ENCODE peak calls at places on chromosome 9, in nine cellular contexts. X, O, G, B, J, E, C, Y and U are unnamed samples.

GRCh38 chr9:121491111-121491510 is 8.5 kb downstream of the GGTA1 start:
- DNase-seq in G (no peak), Y (no peak), C (no peak), O (no peak), X (no peak), E (no peak), J (no peak), B (no peak), U (no peak)

GRCh38 chr9:98571643-98572042 is 137.1 kb downstream of the GABBR2 start:
- DNase-seq in X (no peak), J (no peak), G (no peak), C (no peak), B (no peak), Y (no peak), E (no peak), O (no peak), U (no peak)

GRCh38 chr9:115730845-115731244 is 422.7 kb upstream of the PAPPA start:
- DNase-seq in G (peak), E (no peak), X (no peak), J (no peak), O (no peak), B (no peak), C (no peak), Y (peak), U (peak)

GRCh38 chr9:70600479-70600878 is 186.0 kb upstream of the KLF9 start:
- DNase-seq in J (peak), X (no peak), O (peak), Y (peak), B (no peak), C (no peak), G (no peak), E (peak), U (peak)

GRCh38 chr9:126805546-126806262 is 864 bp downstream of the ZBTB43 start:
- DNase-seq in Y (peak), C (peak), G (no peak), O (no peak), X (peak), J (peak), B (no peak), E (peak), U (peak)

GRCh38 chr9:106892632-106893031 is 29.7 kb downstream of the ZNF462 start:
- DNase-seq in O (peak), J (peak), B (peak), E (peak), X (no peak), G (no peak), C (peak), Y (peak), U (peak)

GRCh38 chr9:119526703-119527102 is 157.5 kb upstream of the BRINP1 start:
- DNase-seq in J (no peak), B (no peak), C (peak), E (no peak), Y (no peak), O (no peak), G (no peak), X (no peak), U (no peak)

GRCh38 chr9:76690575-76691370 is 73.5 kb upstream of the PCA3 start:
- DNase-seq in X (no peak), B (no peak), J (no peak), G (no peak), Y (no peak), C (no peak), O (no peak), E (no peak), U (no peak)

GRCh38 chr9:27110181-27110580 is 1.2 kb downstream of the TEK start:
- DNase-seq in G (no peak), X (no peak), J (no peak), B (no peak), E (no peak), C (no peak), Y (no peak), O (no peak), U (no peak)

GRCh38 chr9:27107241-27107640 is 1.8 kb upstream of the TEK start:
- DNase-seq in C (no peak), E (no peak), X (no peak), B (no peak), G (no peak), J (no peak), Y (no peak), O (no peak), U (no peak)

GRCh38 chr9:27112235-27112634 is 3.2 kb downstream of the TEK start:
- DNase-seq in B (no peak), E (no peak), J (no peak), X (no peak), G (no peak), O (no peak), Y (no peak), C (no peak), U (no peak)

GRCh38 chr9:27108981-27109541 is at the start of gene TEK:
- DNase-seq in E (no peak), B (no peak), O (no peak), G (no peak), J (no peak), X (no peak), C (peak), Y (peak), U (no peak)

DNA sequence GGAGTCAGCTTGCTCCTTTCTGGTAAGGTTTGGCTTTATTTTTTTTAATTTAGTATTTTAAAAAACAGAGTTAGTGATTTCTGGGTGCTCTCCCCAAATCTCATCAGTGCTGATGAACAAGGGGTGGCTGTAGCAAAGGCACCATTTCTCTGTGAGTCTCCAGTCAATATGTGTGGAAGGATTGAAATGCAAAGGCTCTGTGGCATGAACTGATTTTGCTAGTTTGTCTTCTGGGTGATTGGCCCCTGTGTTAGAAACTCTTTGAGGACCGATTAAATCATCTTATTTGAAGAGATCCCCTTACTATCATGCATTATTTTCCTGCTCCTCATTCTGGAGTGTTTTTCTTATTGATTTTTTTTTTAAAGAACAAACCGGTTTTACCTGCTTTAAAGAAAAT is 596 bp downstream of the TEK start:
- DNase-seq in B (no peak), E (no peak), J (no peak), X (no peak), G (no peak), C (no peak), Y (no peak), O (no peak), U (no peak)
- H3K4me3 ChIP-seq in B (peak), E (peak), J (no peak), X (peak), G (no peak), C (no peak), Y (peak), O (peak), U (peak)

DNA sequence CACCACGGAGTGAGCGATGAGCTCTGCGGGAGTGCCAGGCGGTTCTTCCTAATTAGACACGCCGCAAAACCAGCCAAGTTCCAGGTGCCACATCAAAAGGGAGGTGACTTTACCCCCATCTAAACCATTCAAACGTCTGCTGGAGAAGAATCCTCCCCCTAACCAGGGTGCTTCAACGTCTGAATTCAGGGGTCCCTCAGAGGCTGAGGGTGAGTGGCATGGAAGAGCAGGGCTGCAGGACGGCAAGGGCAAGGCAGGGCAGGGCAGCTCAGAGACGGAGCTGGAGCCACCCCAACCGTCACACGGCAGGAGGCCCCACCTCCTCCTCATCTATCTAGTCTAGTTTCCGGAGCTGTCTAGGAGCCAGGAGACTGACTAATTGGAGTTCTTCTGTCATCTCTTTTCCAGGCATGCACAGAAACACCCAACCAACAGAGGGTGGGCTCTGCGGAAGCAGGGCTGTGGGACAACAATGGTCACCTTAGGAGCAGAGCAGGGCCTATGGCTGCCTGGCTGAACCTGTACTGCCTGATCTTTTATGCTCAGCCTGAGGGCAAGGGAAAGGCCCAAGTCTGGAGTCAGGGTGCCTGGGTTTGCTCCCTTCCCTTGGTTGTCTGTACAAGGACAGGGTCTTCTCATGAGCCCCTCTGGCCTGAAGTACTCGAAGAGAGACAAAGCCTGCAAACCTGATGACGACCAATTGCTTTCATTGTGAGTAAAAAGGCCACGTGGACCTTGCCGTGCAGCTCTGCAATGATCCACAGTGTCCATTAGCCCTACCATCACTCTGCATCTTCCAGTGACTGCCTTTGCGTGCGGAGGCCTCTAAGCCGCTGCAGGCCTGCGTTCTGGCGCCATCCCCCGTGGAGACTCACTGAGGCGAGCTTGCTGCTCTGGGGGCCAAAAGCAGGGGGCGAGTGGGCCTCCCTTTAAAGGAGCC is 81.0 kb upstream of the SLC25A51 start:
- DNase-seq in O (no peak), G (no peak), E (peak), J (no peak), B (no peak), X (peak), Y (peak), C (no peak), U (peak)
- TF ChIP-seq CTCF in O (peak), G (no peak), E (no peak), J (no peak), B (no peak), X (no peak), Y (no peak), C (no peak), U (no peak)

DNA sequence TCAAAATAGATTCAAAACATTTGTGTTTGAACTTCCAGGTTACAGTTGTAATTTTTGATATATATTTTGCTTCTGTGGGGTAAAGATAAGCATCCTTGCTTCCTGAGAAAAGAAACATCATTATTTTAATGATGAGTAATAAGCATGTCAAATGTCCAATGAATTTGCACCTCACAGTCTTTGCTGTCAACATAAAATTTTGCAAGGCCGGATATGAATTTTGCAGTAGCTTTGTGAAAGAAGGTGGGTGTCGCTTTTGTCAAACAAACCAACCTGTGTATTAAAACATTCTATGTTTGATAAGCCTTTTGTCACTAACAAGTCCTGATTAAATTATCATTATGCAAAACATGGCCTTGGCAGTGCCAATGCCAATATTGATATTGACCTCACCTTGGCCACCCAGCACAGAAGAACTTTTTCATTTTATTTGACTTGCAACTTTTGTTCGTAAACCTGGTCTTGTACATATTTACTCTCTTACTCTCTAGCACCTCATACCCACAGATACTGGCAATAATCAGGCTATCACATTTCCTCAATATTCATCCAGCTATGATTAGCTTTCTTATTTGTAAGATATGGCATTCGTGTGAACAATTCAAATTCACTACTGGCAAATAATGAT is 645.0 kb upstream of the KLF4 start:
- DNase-seq in O (no peak), G (peak), X (no peak), Y (no peak), B (no peak), E (no peak), C (no peak), J (no peak), U (no peak)
- H3K4me3 ChIP-seq in O (no peak), G (no peak), X (no peak), Y (no peak), B (no peak), E (no peak), C (no peak), J (no peak), U (no peak)

DNA sequence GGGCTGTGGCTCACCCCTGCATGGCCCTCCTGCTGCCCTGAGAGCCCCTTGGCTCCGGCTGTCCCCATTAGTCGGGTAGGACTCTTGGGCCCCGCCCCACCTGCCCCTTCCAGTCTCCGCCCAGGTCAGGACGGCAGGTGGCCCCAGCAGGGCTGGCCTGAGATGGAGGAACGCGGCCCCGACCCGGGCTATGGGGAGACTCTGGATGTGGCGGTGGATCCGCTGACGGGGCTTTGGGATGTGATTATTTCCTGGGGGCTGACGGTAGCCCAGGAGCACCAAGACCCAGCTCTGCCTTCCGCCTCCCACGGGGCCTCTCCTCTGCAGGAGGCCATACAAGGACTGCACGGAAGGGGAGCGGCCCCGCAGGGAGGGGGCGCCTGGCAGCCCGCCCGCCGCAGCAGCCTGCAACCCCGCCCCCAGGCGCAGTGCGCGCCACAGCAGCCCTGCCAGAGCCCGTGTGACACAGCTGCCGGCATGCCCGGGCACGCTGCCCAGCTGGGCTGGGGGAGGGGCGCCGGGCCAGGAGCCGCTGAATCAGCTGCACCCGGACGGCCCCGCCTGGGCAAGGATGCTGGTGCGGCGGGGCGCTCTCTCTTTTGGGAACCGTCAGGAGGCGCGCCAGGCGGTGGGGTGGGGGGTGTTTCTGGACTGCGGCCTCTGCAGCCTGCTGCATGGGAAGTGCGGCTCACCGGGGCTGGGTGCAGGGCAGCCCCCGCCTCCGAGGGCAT is 9.2 kb downstream of the TMEM250 start:
- DNase-seq in C (peak), B (peak), G (no peak), Y (peak), X (peak), J (peak), E (peak), O (peak), U (peak)
- TF ChIP-seq CTCF in C (peak), B (peak), G (no peak), Y (peak), X (no peak), J (no peak), E (no peak), O (peak), U (no peak)

GRCh38 chr9:11805969-11806368 is 887.2 kb upstream of the TYRP1 start:
- DNase-seq in E (no peak), J (no peak), O (no peak), C (no peak), Y (no peak), X (no peak), B (no peak), G (no peak), U (no peak)
- H3K4me3 ChIP-seq in E (no peak), J (no peak), O (no peak), C (no peak), Y (no peak), X (no peak), B (no peak), G (no peak), U (no peak)

DNA sequence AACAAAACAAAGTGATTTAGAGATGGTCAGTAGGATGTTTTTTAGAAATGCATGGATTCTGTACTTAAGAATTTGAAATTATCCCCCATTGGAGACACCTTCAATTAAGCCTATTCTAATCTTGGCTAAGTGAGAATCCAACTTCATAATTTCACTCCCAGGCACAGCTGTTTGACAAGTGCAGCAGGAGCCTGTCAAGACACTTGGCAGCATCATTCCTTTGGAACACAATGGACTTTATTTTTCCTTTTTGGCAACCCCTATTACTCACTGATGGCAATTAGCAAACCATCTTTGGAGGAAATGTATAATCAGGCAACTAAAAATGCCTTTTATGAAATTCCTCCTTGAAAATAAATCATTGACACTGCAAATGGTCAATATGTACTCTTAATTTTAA is 194.7 kb downstream of the GLIS3 start:
- DNase-seq in G (no peak), B (no peak), J (no peak), O (no peak), X (no peak), C (no peak), E (no peak), Y (peak), U (no peak)
- TF ChIP-seq CTCF in G (no peak), B (no peak), J (no peak), O (no peak), X (no peak), C (no peak), E (no peak), Y (no peak), U (no peak)